ENCODE peak calls at places on chromosomes 6 and 20, in four cellular contexts. T, X, U and E are unnamed samples.

GRCh38 chr6:14711056-14711703 is 534.7 kb upstream of the JARID2 start:
- DNase-seq in T (no peak), X (peak), U (peak), E (peak)

GRCh38 chr6:43746613-43747101 is 23.4 kb upstream of the VEGFA start:
- DNase-seq in T (no peak), X (no peak), U (no peak), E (no peak)

GRCh38 chr6:79676785-79677736 is 45.9 kb downstream of the SH3BGRL2 start:
- DNase-seq in T (no peak), X (no peak), U (no peak), E (no peak)

GRCh38 chr20:50449789-50450492 is 60.2 kb upstream of the PTPN1 start:
- DNase-seq in T (no peak), X (no peak), U (no peak), E (peak)

GRCh38 chr20:62795023-62795761 is 1.1 kb upstream of the MRGBP start:
- DNase-seq in T (no peak), X (peak), U (peak), E (no peak)

GRCh38 chr6:2275207-2275891 is 29.9 kb upstream of the GMDS start:
- DNase-seq in T (no peak), X (no peak), U (no peak), E (no peak)

GRCh38 chr6:56374841-56375369 is 127.5 kb upstream of the COL21A1 start:
- DNase-seq in T (no peak), X (no peak), U (no peak), E (no peak)

GRCh38 chr6:166004491-166005275 is 163.0 kb downstream of the TBXT start:
- DNase-seq in T (peak), X (no peak), U (no peak), E (no peak)

GRCh38 chr6:154461348-154461747 is 49.1 kb downstream of the CNKSR3 start:
- DNase-seq in T (no peak), X (no peak), U (no peak), E (no peak)

GRCh38 chr6:96909826-96910225 is 12.1 kb upstream of the NDUFAF4 start:
- DNase-seq in T (no peak), X (no peak), U (no peak), E (no peak)